ENCODE peak calls at places on chromosomes 12 and 14, in ten cellular contexts. F is thyroid gland; Z is neural progenitor cell; H is lung; T is CD8-positive, alpha-beta T cell; W is esophagus muscularis mucosa; Q is PC-3; G is heart right ventricle; E is AG04450; K is GM12878. M is an unnamed sample.

GRCh38 chr12:42871831-42872230 is 282.3 kb upstream of the PRICKLE1 start:
- DNase-seq in F (no peak), Z (no peak), T (no peak), H (no peak), G (no peak), E (no peak), W (no peak), Q (no peak), K (no peak), M (no peak)

GRCh38 chr14:64806202-64806861 is 73.4 kb downstream of the SPTB start:
- DNase-seq in E (peak; percentile 59), G (no peak), H (peak; percentile 48), Q (peak; percentile 99), Z (no peak), W (no peak), F (no peak), K (no peak), T (no peak), M (peak; percentile 81)

GRCh38 chr14:69094481-69094880 is 58.4 kb downstream of the DCAF5 start:
- DNase-seq in K (no peak), E (no peak), T (no peak), G (no peak), F (no peak), Q (no peak), Z (no peak), H (no peak), W (no peak), M (no peak)

GRCh38 chr12:63889721-63890509 is 45.4 kb downstream of the SRGAP1 start:
- DNase-seq in E (no peak), G (no peak), K (no peak), F (peak; percentile 47), Z (no peak), T (no peak), W (no peak), Q (no peak), H (no peak), M (no peak)

GRCh38 chr14:47240755-47241437 is 434.5 kb downstream of the MDGA2 start:
- DNase-seq in E (no peak), K (no peak), G (no peak), Z (peak; percentile 7), W (no peak), F (no peak), T (no peak), H (no peak), Q (no peak), M (no peak)

GRCh38 chr14:105090493-105091334 is 25.5 kb upstream of the GPR132 start:
- DNase-seq in H (peak; percentile 90), Z (peak; percentile 91), Q (peak; percentile 94), G (peak; percentile 90), W (no peak), T (peak; percentile 80), E (no peak), K (no peak), F (peak; percentile 86), M (no peak)

GRCh38 chr14:67908061-67908767 is 88.6 kb downstream of the RAD51B start:
- DNase-seq in Z (no peak), Q (no peak), W (no peak), K (no peak), E (no peak), H (no peak), F (no peak), G (no peak), T (no peak), M (no peak)

GRCh38 chr14:24240110-24240918 is 2.1 kb downstream of the TINF2 start:
- DNase-seq in Q (no peak), E (no peak), T (no peak), K (no peak), Z (no peak), F (no peak), W (no peak), H (no peak), G (no peak), M (no peak)

GRCh38 chr12:43370299-43370698 is 181.7 kb downstream of the ADAMTS20 start:
- DNase-seq in W (no peak), T (no peak), K (no peak), G (no peak), F (no peak), H (no peak), Z (no peak), E (peak; percentile 18), Q (peak; percentile 94), M (peak; percentile 60)

GRCh38 chr14:23061995-23062394 is 4.7 kb upstream of the CDH24 start:
- DNase-seq in W (no peak), H (peak; percentile 83), E (peak; percentile 86), Q (peak; percentile 96), F (peak; percentile 84), T (no peak), G (no peak), K (no peak), Z (no peak), M (peak; percentile 85)

GRCh38 chr12:75705749-75706719 is 194.6 kb upstream of the KRR1 start:
- DNase-seq in T (no peak), H (peak; percentile 33), Q (peak; percentile 21), E (peak; percentile 99), K (no peak), G (peak; percentile 26), Z (no peak), F (no peak), W (no peak), M (peak; percentile 88)

GRCh38 chr12:6383572-6384498 is at the start of gene LTBR:
- DNase-seq in K (no peak), Q (peak; percentile 87), H (peak; percentile 96), F (peak; percentile 98), Z (peak; percentile 49), T (no peak), E (peak; percentile 76), W (peak; percentile 98), G (peak; percentile 98), M (peak; percentile 53)

GRCh38 chr14:69363055-69363454 is 35.0 kb downstream of the ERH start:
- DNase-seq in H (no peak), E (peak; percentile 11), F (no peak), G (peak; percentile 52), Q (no peak), T (no peak), W (no peak), K (no peak), Z (peak; percentile 74), M (no peak)

GRCh38 chr12:28568083-28568482 is 377.8 kb downstream of the CCDC91 start:
- DNase-seq in T (no peak), W (no peak), F (no peak), K (no peak), H (no peak), E (peak; percentile 73), G (no peak), Q (peak; percentile 73), Z (no peak), M (peak; percentile 64)

GRCh38 chr12:113935459-113935858 is 30.7 kb downstream of the RBM19 start:
- DNase-seq in T (no peak), K (no peak), Z (no peak), W (no peak), F (no peak), H (no peak), G (no peak), E (no peak), Q (no peak), M (no peak)

GRCh38 chr14:62629070-62629580 is 416.1 kb downstream of the KCNH5 start:
- DNase-seq in Z (no peak), W (peak; percentile 60), Q (no peak), K (no peak), G (no peak), T (no peak), E (no peak), H (no peak), F (no peak), M (no peak)

GRCh38 chr12:67358686-67359374 is 89.7 kb downstream of the CAND1 start:
- DNase-seq in Q (no peak), Z (no peak), T (no peak), W (no peak), K (no peak), H (no peak), E (peak; percentile 37), F (peak; percentile 17), G (no peak), M (peak; percentile 43)

GRCh38 chr12:50103767-50104321 is at the start of gene GPD1:
- DNase-seq in Q (peak; percentile 50), W (no peak), H (peak; percentile 69), F (peak; percentile 92), T (no peak), G (peak; percentile 73), Z (peak; percentile 68), K (no peak), E (no peak), M (no peak)

GRCh38 chr12:122788387-122788786 is 14.0 kb downstream of the CCDC62 start:
- DNase-seq in W (peak; percentile 26), T (no peak), K (no peak), G (no peak), Q (peak; percentile 58), E (no peak), F (no peak), H (no peak), Z (no peak), M (no peak)

GRCh38 chr14:19947413-19948090 is 16.8 kb downstream of the OR4K1 start:
- DNase-seq in Q (peak; percentile 32), T (no peak), F (no peak), K (no peak), Z (no peak), H (no peak), W (no peak), E (no peak), G (no peak), M (no peak)
- TF ChIP-seq CTCF in Q (peak; percentile 49), T (no peak), F (no peak), K (no peak), Z (no peak), H (no peak), W (no peak), E (no peak), G (no peak), M (no peak)

GRCh38 chr14:41810362-41810761 is 203.7 kb downstream of the LRFN5 start:
- DNase-seq in H (no peak), Q (no peak), F (no peak), W (no peak), E (no peak), G (no peak), Z (no peak), K (no peak), T (no peak), M (no peak)
- H3K27me3 ChIP-seq in H (no peaks in the 10 kb centered on the region), Q (no peaks in the 10 kb centered on the region), F (no peaks in the 10 kb centered on the region), W (no peaks in the 10 kb centered on the region), E (no peaks in the 10 kb centered on the region), G (no peaks in the 10 kb centered on the region), Z (no peaks in the 10 kb centered on the region), K (no peaks in the 10 kb centered on the region), T (no peaks in the 10 kb centered on the region), M (no peaks in the 10 kb centered on the region)

GRCh38 chr12:105427883-105428282 is 97.4 kb downstream of the C12orf75 start:
- DNase-seq in F (no peak), W (no peak), K (no peak), G (no peak), Z (no peak), E (no peak), Q (peak; percentile 61), H (no peak), T (no peak), M (no peak)
- TF ChIP-seq CTCF in F (no peak), W (no peak), K (no peak), G (no peak), Z (peak; percentile 16), E (peak; percentile 12), Q (peak; percentile 40), H (no peak), T (no peak), M (peak; percentile 7)

DNA sequence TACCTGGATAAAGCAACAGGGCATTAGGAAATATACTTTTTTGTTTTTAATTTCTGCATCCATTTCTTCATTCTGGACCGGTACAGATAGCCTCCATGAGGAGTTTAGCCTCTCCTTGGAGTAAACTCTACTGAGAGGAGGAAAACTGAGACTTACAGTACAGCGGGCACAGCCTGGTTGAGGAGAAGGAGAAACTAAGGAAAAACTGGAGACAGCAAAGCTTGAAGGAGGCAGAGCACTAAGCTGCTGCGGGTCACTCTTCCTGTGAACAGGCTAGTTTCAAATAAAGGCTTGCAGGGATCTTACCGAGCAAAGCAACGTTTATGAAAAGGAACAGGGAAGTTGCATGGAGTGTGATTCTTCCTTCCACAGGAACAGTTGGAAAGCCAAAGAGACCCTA is 362 bp upstream of the SSTR1 start:
- DNase-seq in H (no peak), T (no peak), F (no peak), Z (peak; percentile 10), W (no peak), E (no peak), Q (no peak), G (no peak), K (no peak), M (no peak)
- H3K27me3 ChIP-seq in H (peaks cover 4% of the 10 kb centered on the region), T (peaks cover 5% of the 10 kb centered on the region), F (no peaks in the 10 kb centered on the region), Z (peaks cover 78% of the 10 kb centered on the region), W (peaks cover 63% of the 10 kb centered on the region), E (peaks cover 3% of the 10 kb centered on the region), Q (peaks cover 51% of the 10 kb centered on the region), G (peaks cover 41% of the 10 kb centered on the region), K (no peaks in the 10 kb centered on the region), M (peaks cover 24% of the 10 kb centered on the region)